ENCODE peak calls at places on chromosomes 6 and 20, in seven cellular contexts. One of them, this sample, is unnamed.
A peak's percentile ranks its signal among the peaks of the same experiment; 100 is the strongest.

GRCh38 chr20:34300809-34301586 is 2.2 kb downstream of the AHCY start:
- DNase-seq in endothelial cell: no peak
- DNase-seq in foreskin fibroblast: peak; percentile 37
- DNase-seq in uterus: no peak
- DNase-seq in fibroblast of the aortic adventitia: no peak
- DNase-seq in DND-41: no peak
- DNase-seq in Peyer's patch: no peak
- DNase-seq in this sample: no peak

GRCh38 chr20:40677343-40677924 is 11.6 kb downstream of the MAFB start:
- DNase-seq in endothelial cell: no peak
- DNase-seq in foreskin fibroblast: no peak
- DNase-seq in uterus: no peak
- DNase-seq in fibroblast of the aortic adventitia: no peak
- DNase-seq in DND-41: no peak
- DNase-seq in Peyer's patch: no peak
- DNase-seq in this sample: no peak

GRCh38 chr20:59043698-59044097 is 1.1 kb upstream of the PRELID3B start:
- DNase-seq in endothelial cell: no peak
- DNase-seq in foreskin fibroblast: peak; percentile 68
- DNase-seq in uterus: no peak
- DNase-seq in fibroblast of the aortic adventitia: no peak
- DNase-seq in DND-41: no peak
- DNase-seq in Peyer's patch: no peak
- DNase-seq in this sample: peak; percentile 47

GRCh38 chr20:7841967-7842301 is 98.3 kb downstream of the HAO1 start:
- DNase-seq in endothelial cell: no peak
- DNase-seq in foreskin fibroblast: peak; percentile 96
- DNase-seq in uterus: peak; percentile 39
- DNase-seq in fibroblast of the aortic adventitia: peak; percentile 97
- DNase-seq in DND-41: no peak
- DNase-seq in Peyer's patch: no peak
- DNase-seq in this sample: peak; percentile 82

GRCh38 chr6:141925001-141925400 is 207.7 kb upstream of the GJE1 start:
- DNase-seq in endothelial cell: no peak
- DNase-seq in foreskin fibroblast: peak; percentile 29
- DNase-seq in uterus: no peak
- DNase-seq in fibroblast of the aortic adventitia: peak; percentile 4
- DNase-seq in DND-41: no peak
- DNase-seq in Peyer's patch: no peak
- DNase-seq in this sample: peak; percentile 45

GRCh38 chr20:1562622-1563021 is 5.1 kb upstream of the SIRPD start:
- DNase-seq in endothelial cell: no peak
- DNase-seq in foreskin fibroblast: no peak
- DNase-seq in uterus: no peak
- DNase-seq in fibroblast of the aortic adventitia: no peak
- DNase-seq in DND-41: no peak
- DNase-seq in Peyer's patch: no peak
- DNase-seq in this sample: no peak

GRCh38 chr6:71126506-71126905 is 162.1 kb upstream of the OGFRL1 start:
- DNase-seq in endothelial cell: no peak
- DNase-seq in foreskin fibroblast: no peak
- DNase-seq in uterus: no peak
- DNase-seq in fibroblast of the aortic adventitia: no peak
- DNase-seq in DND-41: no peak
- DNase-seq in Peyer's patch: no peak
- DNase-seq in this sample: no peak

GRCh38 chr6:10451828-10452509 is 37.1 kb upstream of the TFAP2A start:
- DNase-seq in endothelial cell: no peak
- DNase-seq in foreskin fibroblast: peak; percentile 77
- DNase-seq in uterus: no peak
- DNase-seq in fibroblast of the aortic adventitia: peak; percentile 80
- DNase-seq in DND-41: no peak
- DNase-seq in Peyer's patch: no peak
- DNase-seq in this sample: peak; percentile 68

GRCh38 chr6:113182370-113183141 is 674.6 kb upstream of the MARCKS start:
- DNase-seq in endothelial cell: no peak
- DNase-seq in foreskin fibroblast: peak; percentile 80
- DNase-seq in uterus: no peak
- DNase-seq in fibroblast of the aortic adventitia: peak; percentile 85
- DNase-seq in DND-41: no peak
- DNase-seq in Peyer's patch: no peak
- DNase-seq in this sample: peak; percentile 87

GRCh38 chr20:63746766-63747315 is 7.3 kb downstream of the SLC2A4RG start:
- DNase-seq in endothelial cell: no peak
- DNase-seq in foreskin fibroblast: no peak
- DNase-seq in uterus: no peak
- DNase-seq in fibroblast of the aortic adventitia: no peak
- DNase-seq in DND-41: no peak
- DNase-seq in Peyer's patch: no peak
- DNase-seq in this sample: no peak

GRCh38 chr20:56572178-56572577 is 39.1 kb downstream of the FAM209B start:
- DNase-seq in endothelial cell: no peak
- DNase-seq in foreskin fibroblast: no peak
- DNase-seq in uterus: no peak
- DNase-seq in fibroblast of the aortic adventitia: no peak
- DNase-seq in DND-41: no peak
- DNase-seq in Peyer's patch: no peak
- DNase-seq in this sample: no peak

GRCh38 chr20:45359406-45360148 is 3.4 kb upstream of the SYS1 start:
- DNase-seq in endothelial cell: no peak
- DNase-seq in foreskin fibroblast: no peak
- DNase-seq in uterus: peak; percentile 65
- DNase-seq in fibroblast of the aortic adventitia: peak; percentile 67
- DNase-seq in DND-41: no peak
- DNase-seq in Peyer's patch: no peak
- DNase-seq in this sample: peak; percentile 60

GRCh38 chr6:159043236-159043635 is 1.6 kb downstream of the TAGAP start:
- DNase-seq in endothelial cell: no peak
- DNase-seq in foreskin fibroblast: no peak
- DNase-seq in uterus: no peak
- DNase-seq in fibroblast of the aortic adventitia: no peak
- DNase-seq in DND-41: peak; percentile 61
- DNase-seq in Peyer's patch: no peak
- DNase-seq in this sample: no peak

GRCh38 chr6:148342146-148343027 is at the start of gene SASH1:
- DNase-seq in endothelial cell: peak; percentile 64
- DNase-seq in foreskin fibroblast: peak; percentile 82
- DNase-seq in uterus: peak; percentile 61
- DNase-seq in fibroblast of the aortic adventitia: peak; percentile 84
- DNase-seq in DND-41: no peak
- DNase-seq in Peyer's patch: peak; percentile 82
- DNase-seq in this sample: peak; percentile 70

GRCh38 chr6:117906905-117907599 is at the start of gene SLC35F1:
- DNase-seq in endothelial cell: peak; percentile 66
- DNase-seq in foreskin fibroblast: peak; percentile 38
- DNase-seq in uterus: no peak
- DNase-seq in fibroblast of the aortic adventitia: peak; percentile 7
- DNase-seq in DND-41: no peak
- DNase-seq in Peyer's patch: peak; percentile 57
- DNase-seq in this sample: peak; percentile 21

GRCh38 chr20:33908351-33908750 is 85.4 kb upstream of the RALY start:
- DNase-seq in endothelial cell: no peak
- DNase-seq in foreskin fibroblast: peak; percentile 42
- DNase-seq in uterus: no peak
- DNase-seq in fibroblast of the aortic adventitia: peak; percentile 79
- DNase-seq in DND-41: no peak
- DNase-seq in Peyer's patch: no peak
- DNase-seq in this sample: peak; percentile 50

GRCh38 chr6:6315660-6316059 is 4.8 kb downstream of the F13A1 start:
- DNase-seq in endothelial cell: peak; percentile 52
- DNase-seq in foreskin fibroblast: peak; percentile 45
- DNase-seq in uterus: peak; percentile 32
- DNase-seq in fibroblast of the aortic adventitia: peak; percentile 42
- DNase-seq in DND-41: peak; percentile 32
- DNase-seq in Peyer's patch: no peak
- DNase-seq in this sample: peak; percentile 45

GRCh38 chr6:168007592-168008338 is 10.3 kb downstream of the KIF25 start:
- DNase-seq in endothelial cell: no peak
- DNase-seq in foreskin fibroblast: peak; percentile 95
- DNase-seq in uterus: no peak
- DNase-seq in fibroblast of the aortic adventitia: peak; percentile 99
- DNase-seq in DND-41: no peak
- DNase-seq in Peyer's patch: no peak
- DNase-seq in this sample: peak; percentile 98

GRCh38 chr6:168070804-168071203 is 8.2 kb downstream of the FRMD1 start:
- DNase-seq in endothelial cell: no peak
- DNase-seq in foreskin fibroblast: no peak
- DNase-seq in uterus: no peak
- DNase-seq in fibroblast of the aortic adventitia: no peak
- DNase-seq in DND-41: no peak
- DNase-seq in Peyer's patch: no peak
- DNase-seq in this sample: no peak

GRCh38 chr6:108497883-108498282 is 62.8 kb upstream of the FOXO3 start:
- DNase-seq in endothelial cell: peak; percentile 61
- DNase-seq in foreskin fibroblast: peak; percentile 41
- DNase-seq in uterus: no peak
- DNase-seq in fibroblast of the aortic adventitia: peak; percentile 53
- DNase-seq in DND-41: peak; percentile 32
- DNase-seq in Peyer's patch: no peak
- DNase-seq in this sample: peak; percentile 42

GRCh38 chr6:14910692-14911547 is 334.9 kb upstream of the JARID2 start:
- DNase-seq in endothelial cell: no peak
- DNase-seq in foreskin fibroblast: peak; percentile 38
- DNase-seq in uterus: no peak
- DNase-seq in fibroblast of the aortic adventitia: no peak
- DNase-seq in DND-41: peak; percentile 80
- DNase-seq in Peyer's patch: no peak
- DNase-seq in this sample: peak; percentile 52

GRCh38 chr20:21322083-21322710 is 19.1 kb downstream of the XRN2 start:
- DNase-seq in endothelial cell: no peak
- DNase-seq in foreskin fibroblast: peak; percentile 46
- DNase-seq in uterus: no peak
- DNase-seq in fibroblast of the aortic adventitia: peak; percentile 20
- DNase-seq in DND-41: no peak
- DNase-seq in Peyer's patch: no peak
- DNase-seq in this sample: no peak

GRCh38 chr20:45823949-45824835 is 2.9 kb downstream of the TNNC2 start:
- DNase-seq in endothelial cell: peak; percentile 37
- DNase-seq in foreskin fibroblast: peak; percentile 78
- DNase-seq in uterus: no peak
- DNase-seq in fibroblast of the aortic adventitia: peak; percentile 39
- DNase-seq in DND-41: no peak
- DNase-seq in Peyer's patch: peak; percentile 80
- DNase-seq in this sample: peak; percentile 43

GRCh38 chr6:36964349-36964748 is 9.8 kb downstream of the PI16 start:
- DNase-seq in endothelial cell: no peak
- DNase-seq in foreskin fibroblast: no peak
- DNase-seq in uterus: no peak
- DNase-seq in fibroblast of the aortic adventitia: no peak
- DNase-seq in DND-41: no peak
- DNase-seq in Peyer's patch: no peak
- DNase-seq in this sample: no peak

GRCh38 chr20:44862286-44862685 is 23.2 kb upstream of the YWHAB start:
- DNase-seq in endothelial cell: no peak
- DNase-seq in foreskin fibroblast: no peak
- DNase-seq in uterus: no peak
- DNase-seq in fibroblast of the aortic adventitia: no peak
- DNase-seq in DND-41: no peak
- DNase-seq in Peyer's patch: no peak
- DNase-seq in this sample: no peak

GRCh38 chr6:137784583-137784982 is 82.5 kb upstream of the TNFAIP3 start:
- DNase-seq in endothelial cell: no peak
- DNase-seq in foreskin fibroblast: no peak
- DNase-seq in uterus: no peak
- DNase-seq in fibroblast of the aortic adventitia: no peak
- DNase-seq in DND-41: no peak
- DNase-seq in Peyer's patch: no peak
- DNase-seq in this sample: no peak

GRCh38 chr6:81752084-81752968 is at the start of gene TENT5A:
- DNase-seq in endothelial cell: peak; percentile 81
- DNase-seq in foreskin fibroblast: peak; percentile 97
- DNase-seq in uterus: peak; percentile 92
- DNase-seq in fibroblast of the aortic adventitia: peak; percentile 92
- DNase-seq in DND-41: no peak
- DNase-seq in Peyer's patch: peak; percentile 96
- DNase-seq in this sample: peak; percentile 93
- TF ChIP-seq CTCF in endothelial cell: no peak
- TF ChIP-seq CTCF in foreskin fibroblast: no peak
- TF ChIP-seq CTCF in uterus: peak; percentile 14
- TF ChIP-seq CTCF in fibroblast of the aortic adventitia: no peak
- TF ChIP-seq CTCF in DND-41: no peak
- TF ChIP-seq CTCF in Peyer's patch: peak; percentile 16
- TF ChIP-seq CTCF in this sample: no peak

GRCh38 chr20:38962044-38962897 is at the start of gene DHX35:
- DNase-seq in endothelial cell: peak; percentile 98
- DNase-seq in foreskin fibroblast: peak; percentile 99
- DNase-seq in uterus: peak; percentile 97
- DNase-seq in fibroblast of the aortic adventitia: peak; percentile 94
- DNase-seq in DND-41: peak; percentile 99
- DNase-seq in Peyer's patch: peak; percentile 99
- DNase-seq in this sample: peak; percentile 95
- TF ChIP-seq CTCF in endothelial cell: no peak
- TF ChIP-seq CTCF in foreskin fibroblast: peak; percentile 33
- TF ChIP-seq CTCF in uterus: peak; percentile 5
- TF ChIP-seq CTCF in fibroblast of the aortic adventitia: peak; percentile 61
- TF ChIP-seq CTCF in DND-41: peak; percentile 76
- TF ChIP-seq CTCF in Peyer's patch: peak; percentile 23
- TF ChIP-seq CTCF in this sample: peak; percentile 54

GRCh38 chr6:16764188-16764950 is 3.1 kb upstream of the ATXN1 start:
- DNase-seq in endothelial cell: no peak
- DNase-seq in foreskin fibroblast: peak; percentile 69
- DNase-seq in uterus: no peak
- DNase-seq in fibroblast of the aortic adventitia: peak; percentile 84
- DNase-seq in DND-41: no peak
- DNase-seq in Peyer's patch: no peak
- DNase-seq in this sample: peak; percentile 70
- TF ChIP-seq CTCF in endothelial cell: no peak
- TF ChIP-seq CTCF in foreskin fibroblast: peak; percentile 29
- TF ChIP-seq CTCF in uterus: peak; percentile 50
- TF ChIP-seq CTCF in fibroblast of the aortic adventitia: peak; percentile 62
- TF ChIP-seq CTCF in DND-41: peak; percentile 31
- TF ChIP-seq CTCF in Peyer's patch: no peak
- TF ChIP-seq CTCF in this sample: peak; percentile 68

DNA sequence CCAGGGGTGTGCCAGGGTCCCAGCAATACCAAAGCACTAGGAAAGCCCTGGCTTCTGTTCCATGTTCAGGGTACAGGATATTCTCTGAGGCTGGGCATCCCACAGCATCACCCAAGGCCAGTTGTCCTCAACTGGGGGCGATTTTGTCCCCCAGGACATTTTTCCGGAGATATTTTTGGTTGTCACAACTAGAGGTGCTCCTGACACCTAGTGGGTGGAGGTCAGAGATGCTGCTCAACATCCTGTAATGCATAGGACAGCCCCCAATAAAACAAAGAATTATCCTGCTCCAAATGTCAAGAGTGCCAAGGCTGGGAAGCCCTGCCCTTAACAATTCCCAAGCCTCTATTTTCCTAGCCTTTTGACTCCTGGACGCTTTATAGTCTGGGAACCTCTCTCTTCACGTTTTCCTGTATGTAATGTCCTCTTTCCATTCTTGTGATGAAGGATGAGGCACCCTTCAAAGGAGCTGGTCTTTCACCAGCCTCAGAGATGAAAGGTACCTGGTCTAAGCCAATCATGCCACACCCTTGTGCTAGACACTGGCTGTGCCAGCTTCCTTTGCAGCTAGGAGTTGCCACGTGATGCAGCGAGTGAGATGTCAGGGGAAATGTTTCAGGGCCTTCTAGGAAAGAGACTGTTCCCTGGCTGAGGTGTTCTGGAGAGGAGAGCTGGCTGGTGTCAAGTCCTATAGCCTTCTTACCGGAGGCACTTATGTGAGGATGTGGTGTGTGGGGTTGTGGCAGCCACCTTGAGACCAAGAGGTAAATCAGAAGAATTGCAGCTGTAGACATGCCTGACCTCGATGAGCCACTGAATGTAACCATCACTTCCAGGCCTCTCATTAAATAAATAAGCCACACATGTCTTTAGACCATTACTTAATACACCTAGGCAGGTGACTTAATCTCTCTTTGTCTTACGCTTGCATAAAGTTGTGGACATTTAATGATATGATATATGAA is 23.4 kb upstream of the KCNG1 start:
- DNase-seq in endothelial cell: no peak
- DNase-seq in foreskin fibroblast: no peak
- DNase-seq in uterus: no peak
- DNase-seq in fibroblast of the aortic adventitia: no peak
- DNase-seq in DND-41: no peak
- DNase-seq in Peyer's patch: no peak
- DNase-seq in this sample: no peak
- TF ChIP-seq CTCF in endothelial cell: no peak
- TF ChIP-seq CTCF in foreskin fibroblast: no peak
- TF ChIP-seq CTCF in uterus: no peak
- TF ChIP-seq CTCF in fibroblast of the aortic adventitia: no peak
- TF ChIP-seq CTCF in DND-41: peak; percentile 20
- TF ChIP-seq CTCF in Peyer's patch: no peak
- TF ChIP-seq CTCF in this sample: no peak

This sample was measured in AG10803.